ENCODE peak calls at places on chromosomes 6 and 20, in six cellular contexts. One of them, this sample, is unnamed.

GRCh38 chr20:45157977-45158376 is 16.7 kb upstream of the PI3 start:
- DNase-seq in T-helper 1 cell: no peak
- DNase-seq in GM04504: peak; percentile 67
- DNase-seq in activated naive CD8-positive, alpha-beta T cell treated with anti-CD3 and anti-CD28 coated beads for 36 hours: no peak
- DNase-seq in stimulated activated CD4-positive, alpha-beta T cell treated with anti-CD3 and anti-CD28 coated beads, Interleukin-12 subunit alpha, Interleukin-12 subunit beta, amount 100 ng/mL, for 48 hours: no peak
- DNase-seq in GM12891: no peak
- DNase-seq in this sample: peak; percentile 33

GRCh38 chr20:20780127-20780822 is 67.8 kb upstream of the RALGAPA2 start:
- DNase-seq in T-helper 1 cell: no peak
- DNase-seq in GM04504: no peak
- DNase-seq in activated naive CD8-positive, alpha-beta T cell treated with anti-CD3 and anti-CD28 coated beads for 36 hours: no peak
- DNase-seq in stimulated activated CD4-positive, alpha-beta T cell treated with anti-CD3 and anti-CD28 coated beads, Interleukin-12 subunit alpha, Interleukin-12 subunit beta, amount 100 ng/mL, for 48 hours: no peak
- DNase-seq in GM12891: peak; percentile 16
- DNase-seq in this sample: peak; percentile 59

GRCh38 chr6:39295538-39295937 is 18.7 kb downstream of the KCNK17 start:
- DNase-seq in T-helper 1 cell: no peak
- DNase-seq in GM04504: no peak
- DNase-seq in activated naive CD8-positive, alpha-beta T cell treated with anti-CD3 and anti-CD28 coated beads for 36 hours: no peak
- DNase-seq in stimulated activated CD4-positive, alpha-beta T cell treated with anti-CD3 and anti-CD28 coated beads, Interleukin-12 subunit alpha, Interleukin-12 subunit beta, amount 100 ng/mL, for 48 hours: no peak
- DNase-seq in GM12891: no peak
- DNase-seq in this sample: peak; percentile 16

GRCh38 chr6:159422041-159422984 is 253.1 kb downstream of the FNDC1 start:
- DNase-seq in T-helper 1 cell: no peak
- DNase-seq in GM04504: no peak
- DNase-seq in activated naive CD8-positive, alpha-beta T cell treated with anti-CD3 and anti-CD28 coated beads for 36 hours: no peak
- DNase-seq in stimulated activated CD4-positive, alpha-beta T cell treated with anti-CD3 and anti-CD28 coated beads, Interleukin-12 subunit alpha, Interleukin-12 subunit beta, amount 100 ng/mL, for 48 hours: no peak
- DNase-seq in GM12891: no peak
- DNase-seq in this sample: no peak

GRCh38 chr6:125983246-125983945 is 2.9 kb upstream of the TRMT11 start:
- DNase-seq in T-helper 1 cell: no peak
- DNase-seq in GM04504: peak; percentile 60
- DNase-seq in activated naive CD8-positive, alpha-beta T cell treated with anti-CD3 and anti-CD28 coated beads for 36 hours: no peak
- DNase-seq in stimulated activated CD4-positive, alpha-beta T cell treated with anti-CD3 and anti-CD28 coated beads, Interleukin-12 subunit alpha, Interleukin-12 subunit beta, amount 100 ng/mL, for 48 hours: no peak
- DNase-seq in GM12891: no peak
- DNase-seq in this sample: no peak

GRCh38 chr6:139135578-139136545 is 982 bp downstream of the HECA start:
- DNase-seq in T-helper 1 cell: peak; percentile 51
- DNase-seq in GM04504: no peak
- DNase-seq in activated naive CD8-positive, alpha-beta T cell treated with anti-CD3 and anti-CD28 coated beads for 36 hours: peak; percentile 71
- DNase-seq in stimulated activated CD4-positive, alpha-beta T cell treated with anti-CD3 and anti-CD28 coated beads, Interleukin-12 subunit alpha, Interleukin-12 subunit beta, amount 100 ng/mL, for 48 hours: peak; percentile 54
- DNase-seq in GM12891: peak; percentile 18
- DNase-seq in this sample: peak; percentile 14

GRCh38 chr6:170388113-170388512 is 81.6 kb downstream of the FAM120B start:
- DNase-seq in T-helper 1 cell: no peak
- DNase-seq in GM04504: peak; percentile 75
- DNase-seq in activated naive CD8-positive, alpha-beta T cell treated with anti-CD3 and anti-CD28 coated beads for 36 hours: no peak
- DNase-seq in stimulated activated CD4-positive, alpha-beta T cell treated with anti-CD3 and anti-CD28 coated beads, Interleukin-12 subunit alpha, Interleukin-12 subunit beta, amount 100 ng/mL, for 48 hours: no peak
- DNase-seq in GM12891: no peak
- DNase-seq in this sample: no peak

GRCh38 chr20:10308652-10309051 is 90.0 kb downstream of the SNAP25 start:
- DNase-seq in T-helper 1 cell: no peak
- DNase-seq in GM04504: no peak
- DNase-seq in activated naive CD8-positive, alpha-beta T cell treated with anti-CD3 and anti-CD28 coated beads for 36 hours: no peak
- DNase-seq in stimulated activated CD4-positive, alpha-beta T cell treated with anti-CD3 and anti-CD28 coated beads, Interleukin-12 subunit alpha, Interleukin-12 subunit beta, amount 100 ng/mL, for 48 hours: no peak
- DNase-seq in GM12891: no peak
- DNase-seq in this sample: no peak

GRCh38 chr6:19210849-19211590 is 626.1 kb upstream of the ID4 start:
- DNase-seq in T-helper 1 cell: no peak
- DNase-seq in GM04504: no peak
- DNase-seq in activated naive CD8-positive, alpha-beta T cell treated with anti-CD3 and anti-CD28 coated beads for 36 hours: peak; percentile 8
- DNase-seq in stimulated activated CD4-positive, alpha-beta T cell treated with anti-CD3 and anti-CD28 coated beads, Interleukin-12 subunit alpha, Interleukin-12 subunit beta, amount 100 ng/mL, for 48 hours: peak; percentile 5
- DNase-seq in GM12891: peak; percentile 6
- DNase-seq in this sample: no peak

GRCh38 chr6:11909696-11910132 is 102.4 kb upstream of the HIVEP1 start:
- DNase-seq in T-helper 1 cell: no peak
- DNase-seq in GM04504: peak; percentile 44
- DNase-seq in activated naive CD8-positive, alpha-beta T cell treated with anti-CD3 and anti-CD28 coated beads for 36 hours: no peak
- DNase-seq in stimulated activated CD4-positive, alpha-beta T cell treated with anti-CD3 and anti-CD28 coated beads, Interleukin-12 subunit alpha, Interleukin-12 subunit beta, amount 100 ng/mL, for 48 hours: no peak
- DNase-seq in GM12891: no peak
- DNase-seq in this sample: no peak